ENCODE peak calls at places on chromosomes 13 and 19, in seven cellular contexts. H is CD8-positive, alpha-beta T cell; A is neural crest cell; R is glutamatergic neuron; O is fibroblast of mammary gland; G is fibroblast of the aortic adventitia; T is cardiac fibroblast. L is an unnamed sample.

GRCh38 chr13:79810671-79811070 is 329.7 kb downstream of the NDFIP2 start:
- DNase-seq in O (no peak), A (no peak), T (peak), H (no peak), R (no peak), G (peak), L (no peak)

GRCh38 chr19:41431426-41432386 is 4.5 kb upstream of the B3GNT8 start:
- DNase-seq in T (peak), A (no peak), R (no peak), H (no peak), G (peak), O (peak), L (no peak)

GRCh38 chr19:39126593-39127187 is 1.1 kb downstream of the PAK4 start:
- DNase-seq in T (peak), H (no peak), O (peak), G (peak), A (no peak), R (no peak), L (no peak)

GRCh38 chr13:47454986-47455385 is 546.1 kb downstream of the SUCLA2 start:
- DNase-seq in H (no peak), O (peak), T (peak), R (no peak), G (peak), A (no peak), L (no peak)

GRCh38 chr13:99085139-99085845 is 107.4 kb upstream of the DOCK9 start:
- DNase-seq in T (no peak), O (no peak), A (no peak), R (no peak), G (no peak), H (no peak), L (no peak)

GRCh38 chr13:94525781-94526180 is 46.3 kb upstream of the DCT start:
- DNase-seq in R (no peak), T (no peak), O (no peak), A (no peak), G (no peak), H (no peak), L (no peak)

GRCh38 chr13:110047511-110047910 is 259.4 kb downstream of the COL4A1 start:
- DNase-seq in T (peak), O (peak), R (no peak), G (peak), H (no peak), A (no peak), L (no peak)

GRCh38 chr13:100892981-100893380 is 218.4 kb upstream of the TMTC4 start:
- DNase-seq in O (no peak), H (no peak), R (no peak), G (no peak), A (no peak), T (no peak), L (no peak)

GRCh38 chr19:40442328-40443130 is 1.6 kb downstream of the SERTAD3 start:
- DNase-seq in G (no peak), R (no peak), O (no peak), T (no peak), H (no peak), A (no peak), L (no peak)

GRCh38 chr13:19634129-19634740 is 776 bp downstream of the MPHOSPH8 start:
- DNase-seq in O (peak), G (peak), H (no peak), T (peak), A (no peak), R (no peak), L (no peak)

GRCh38 chr19:18996796-18997394 is 36.4 kb downstream of the SUGP2 start:
- DNase-seq in O (no peak), G (no peak), A (no peak), H (no peak), R (no peak), T (no peak), L (no peak)

GRCh38 chr13:91988331-91988730 is 589.9 kb downstream of the GPC5 start:
- DNase-seq in G (no peak), H (no peak), T (no peak), O (no peak), R (no peak), A (no peak), L (no peak)

GRCh38 chr19:19202707-19203011 is 555 bp downstream of the NR2C2AP start:
- DNase-seq in R (no peak), A (no peak), G (no peak), T (no peak), O (peak), H (no peak), L (no peak)

GRCh38 chr19:44841255-44841654 is 4.8 kb upstream of the NECTIN2 start:
- DNase-seq in O (no peak), R (no peak), H (no peak), T (no peak), A (no peak), G (no peak), L (no peak)

GRCh38 chr19:18357442-18358264 is 17.3 kb downstream of the PGPEP1 start:
- DNase-seq in R (no peak), T (no peak), G (no peak), A (no peak), H (no peak), O (no peak), L (no peak)

GRCh38 chr19:32558607-32559228 is 22.3 kb upstream of the PDCD5 start:
- DNase-seq in T (no peak), H (no peak), R (no peak), G (no peak), O (no peak), A (no peak), L (no peak)

GRCh38 chr19:41323023-41323422 is 13.1 kb downstream of the CCDC97 start:
- DNase-seq in O (peak), R (no peak), H (no peak), A (no peak), T (peak), G (peak), L (no peak)

GRCh38 chr13:64662887-64663593 is 2567.1 kb downstream of the PCDH9 start:
- DNase-seq in T (no peak), H (no peak), G (no peak), O (no peak), A (no peak), R (no peak), L (no peak)

GRCh38 chr19:42422576-42423461 is 4.4 kb downstream of the LIPE start:
- DNase-seq in G (peak), O (no peak), T (no peak), R (peak), H (peak), A (peak), L (no peak)

GRCh38 chr13:44917589-44918322 is 71.5 kb downstream of the NUFIP1 start:
- DNase-seq in R (peak), A (peak), T (peak), O (peak), G (peak), H (peak), L (peak)
- TF ChIP-seq CTCF in R (peak), A (peak), T (peak), O (peak), G (peak), H (peak), L (peak)

GRCh38 chr19:6417713-6418561 is 6.7 kb downstream of the KHSRP start:
- DNase-seq in R (no peak), G (no peak), T (peak), A (no peak), H (no peak), O (peak), L (no peak)
- TF ChIP-seq CTCF in R (no peak), G (peak), T (peak), A (peak), H (no peak), O (peak), L (peak)

GRCh38 chr19:4182082-4182926 is at the start of the genes ANKRD24 and SIRT6:
- DNase-seq in R (peak), A (peak), T (peak), O (peak), G (peak), H (peak), L (peak)
- TF ChIP-seq CTCF in R (no peak), A (no peak), T (no peak), O (no peak), G (no peak), H (no peak), L (no peak)

DNA sequence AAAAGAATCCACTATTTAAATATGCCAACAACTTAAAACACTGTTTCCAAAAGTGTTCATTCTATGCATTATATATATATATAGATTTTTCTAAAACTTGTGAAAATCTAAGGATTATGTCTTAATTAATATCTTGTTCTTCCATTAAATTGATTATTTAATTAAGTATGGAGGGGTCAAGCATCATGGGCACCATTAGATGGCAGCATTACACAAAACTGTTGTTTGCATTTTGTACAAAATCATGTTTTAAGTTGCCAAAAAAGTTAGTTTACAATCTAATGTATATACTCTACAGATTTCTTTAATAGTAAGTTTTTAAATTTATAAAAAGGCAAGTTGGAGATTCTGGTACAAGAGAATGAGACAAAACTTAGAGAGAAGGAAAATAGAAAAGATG is 213.2 kb upstream of the EDNRB start:
- DNase-seq in A (no peak), H (no peak), G (peak), O (peak), R (no peak), T (peak), L (no peak)
- TF ChIP-seq CTCF in A (peak), H (no peak), G (peak), O (peak), R (no peak), T (peak), L (peak)

GRCh38 chr19:35409191-35409590 is 38.3 kb downstream of the GPR42 start:
- DNase-seq in G (no peak), R (no peak), O (no peak), A (no peak), T (no peak), H (no peak), L (no peak)

GRCh38 chr19:35407619-35408018 is 36.8 kb downstream of the GPR42 start:
- DNase-seq in H (no peak), T (no peak), G (no peak), A (no peak), R (no peak), O (no peak), L (no peak)

GRCh38 chr19:35408284-35409171 is 37.7 kb downstream of the GPR42 start:
- DNase-seq in H (no peak), T (no peak), R (no peak), O (no peak), A (no peak), G (no peak), L (no peak)

GRCh38 chr19:35414442-35414841 is 33.6 kb upstream of the FFAR2 start:
- DNase-seq in A (no peak), T (no peak), R (no peak), H (no peak), G (no peak), O (no peak), L (no peak)

DNA sequence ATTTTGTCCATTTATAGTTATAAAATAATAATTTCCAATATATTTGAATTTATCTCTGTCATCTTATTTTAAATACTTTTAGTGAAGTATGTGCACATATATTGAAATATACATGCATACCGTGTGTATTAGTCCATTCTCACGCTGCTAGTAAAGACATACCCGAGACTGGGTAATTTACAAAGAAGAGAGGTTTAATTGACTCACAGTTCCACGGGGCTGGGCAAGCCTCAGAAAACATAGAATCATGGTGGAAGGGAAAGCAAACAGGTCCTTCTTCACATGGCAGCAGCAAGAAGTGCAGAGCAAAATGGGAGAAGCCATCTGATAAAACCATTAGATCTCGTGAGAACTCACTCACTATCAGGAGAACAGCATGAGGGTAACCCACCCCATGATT is 37.6 kb upstream of the FFAR2 start:
- DNase-seq in G (no peak), O (no peak), A (no peak), H (no peak), R (no peak), T (no peak), L (no peak)
- TF ChIP-seq CTCF in G (no peak), O (no peak), A (no peak), H (no peak), R (no peak), T (no peak), L (no peak)

GRCh38 chr13:51221674-51222509 is at the start of gene FAM124A:
- DNase-seq in T (peak), A (no peak), H (no peak), R (peak), G (no peak), O (peak), L (no peak)
- TF ChIP-seq CTCF in T (no peak), A (peak), H (no peak), R (peak), G (no peak), O (no peak), L (peak)

GRCh38 chr13:21453352-21454089 is 5.6 kb downstream of the ZDHHC20 start:
- DNase-seq in H (no peak), G (no peak), O (peak), A (no peak), T (no peak), R (no peak), L (no peak)
- TF ChIP-seq CTCF in H (no peak), G (no peak), O (no peak), A (no peak), T (no peak), R (no peak), L (no peak)

GRCh38 chr13:70756088-70756487 is 647.8 kb upstream of the KLHL1 start:
- DNase-seq in H (no peak), G (no peak), T (no peak), A (no peak), R (no peak), O (no peak), L (no peak)
- TF ChIP-seq CTCF in H (no peak), G (no peak), T (no peak), A (no peak), R (no peak), O (no peak), L (no peak)

GRCh38 chr13:93248627-93249047 is 22.0 kb downstream of the GPC6 start:
- DNase-seq in O (no peak), R (peak), A (peak), T (peak), G (peak), H (no peak), L (no peak)
- TF ChIP-seq CTCF in O (no peak), R (peak), A (peak), T (peak), G (peak), H (no peak), L (peak)

GRCh38 chr19:49487277-49488045 is at the start of gene RPL13A:
- DNase-seq in O (peak), H (peak), A (peak), G (peak), R (peak), T (peak), L (peak)
- TF ChIP-seq CTCF in O (no peak), H (no peak), A (no peak), G (no peak), R (no peak), T (no peak), L (no peak)

L was measured in osteocyte.